ENCODE peak calls at places on chromosomes 3 and 15, in six cellular contexts. A, K, M, L, N and H are unnamed samples.

GRCh38 chr3:80533553-80533952 is 765.8 kb upstream of the ROBO1 start:
- DNase-seq in K (no peak), A (no peak), M (no peak), L (no peak), N (no peak), H (peak)

GRCh38 chr3:44210967-44211366 is 30.7 kb upstream of the TOPAZ1 start:
- DNase-seq in N (no peak), K (no peak), A (no peak), M (no peak), L (no peak), H (no peak)

GRCh38 chr3:106850429-106850828 is 526.8 kb upstream of the CCDC54 start:
- DNase-seq in A (no peak), N (no peak), L (no peak), M (no peak), K (no peak), H (no peak)

GRCh38 chr3:123586966-123587365 is 2.1 kb upstream of the HACD2 start:
- DNase-seq in N (no peak), L (no peak), A (no peak), M (no peak), K (no peak), H (peak)

GRCh38 chr3:17339233-17339632 is 403.2 kb downstream of the TBC1D5 start:
- DNase-seq in A (no peak), L (no peak), M (no peak), K (no peak), N (no peak), H (no peak)

GRCh38 chr3:18195836-18196235 is 229.3 kb downstream of the SATB1 start:
- DNase-seq in L (no peak), N (no peak), A (no peak), M (no peak), K (no peak), H (no peak)

GRCh38 chr3:59245879-59246501 is 196.2 kb upstream of the CFAP20DC start:
- DNase-seq in M (no peak), K (peak), L (no peak), A (no peak), N (no peak), H (peak)

GRCh38 chr15:71570736-71571135 is 239.6 kb upstream of the NR2E3 start:
- DNase-seq in K (no peak), M (no peak), L (no peak), A (no peak), N (no peak), H (no peak)

GRCh38 chr15:29252231-29252630 is 17.4 kb downstream of the NSMCE3 start:
- DNase-seq in M (no peak), L (no peak), K (no peak), A (no peak), N (no peak), H (no peak)

GRCh38 chr3:148642616-148643015 is 55.1 kb upstream of the AGTR1 start:
- DNase-seq in M (no peak), N (no peak), K (no peak), L (no peak), A (no peak), H (peak)

GRCh38 chr15:51731549-51732267 is 5.7 kb downstream of the LYSMD2 start:
- DNase-seq in L (no peak), M (peak), K (no peak), A (peak), N (no peak), H (peak)

GRCh38 chr15:73034213-73034612 is 18.1 kb upstream of the NEO1 start:
- DNase-seq in L (no peak), K (no peak), A (no peak), M (no peak), N (no peak), H (no peak)

GRCh38 chr15:74725845-74726773 is 781 bp upstream of the CYP1A1 start:
- DNase-seq in N (peak), M (peak), L (peak), K (peak), A (peak), H (no peak)

GRCh38 chr3:107366766-107367165 is 10.5 kb upstream of the CCDC54 start:
- DNase-seq in N (no peak), L (no peak), A (no peak), M (no peak), K (no peak), H (peak)

GRCh38 chr15:97174886-97175540 is 785.5 kb upstream of the ARRDC4 start:
- DNase-seq in A (no peak), M (no peak), L (no peak), K (no peak), N (no peak), H (no peak)

GRCh38 chr15:42060477-42060763 is 33.9 kb downstream of the PLA2G4D start:
- DNase-seq in K (no peak), L (no peak), A (no peak), N (no peak), M (no peak), H (no peak)

GRCh38 chr15:90042766-90043525 is 41.8 kb downstream of the ZNF710 start:
- DNase-seq in K (no peak), A (no peak), L (peak), M (no peak), N (no peak), H (no peak)

GRCh38 chr3:42079701-42080323 is 11.3 kb upstream of the TRAK1 start:
- DNase-seq in M (no peak), K (no peak), A (no peak), L (no peak), N (no peak), H (peak)

GRCh38 chr3:146503459-146504202 is 34.3 kb upstream of the PLSCR2 start:
- DNase-seq in A (no peak), N (no peak), L (no peak), K (peak), M (peak), H (peak)

GRCh38 chr15:50786871-50787270 is 21.4 kb upstream of the SPPL2A start:
- DNase-seq in M (no peak), N (no peak), K (no peak), L (no peak), A (no peak), H (peak)

GRCh38 chr3:9168230-9168629 is 81.2 kb downstream of the SRGAP3 start:
- DNase-seq in M (peak), L (no peak), N (no peak), K (no peak), A (no peak), H (peak)

GRCh38 chr3:185280572-185281365 is 26.9 kb upstream of the EHHADH start:
- DNase-seq in K (peak), N (no peak), A (no peak), L (no peak), M (peak), H (peak)

GRCh38 chr3:123344175-123344908 is 104.5 kb downstream of the ADCY5 start:
- DNase-seq in M (no peak), N (no peak), L (no peak), A (no peak), K (no peak), H (no peak)

GRCh38 chr3:21043139-21043538 is 707.9 kb downstream of the ZNF385D start:
- DNase-seq in K (no peak), L (no peak), N (no peak), A (no peak), M (no peak), H (no peak)

GRCh38 chr3:179801263-179801662 is 148.4 kb downstream of the USP13 start:
- DNase-seq in K (peak), L (no peak), M (no peak), A (no peak), N (no peak), H (peak)

GRCh38 chr15:60326824-60327654 is 70.7 kb downstream of the ANXA2 start:
- DNase-seq in M (peak), K (no peak), N (peak), A (no peak), L (peak), H (peak)

GRCh38 chr3:17175187-17175839 is 290.6 kb downstream of the PLCL2 start:
- DNase-seq in M (no peak), L (no peak), A (no peak), K (peak), N (no peak), H (peak)

GRCh38 chr3:20104167-20104661 is 64.0 kb downstream of the KAT2B start:
- DNase-seq in K (no peak), A (no peak), L (no peak), N (no peak), M (peak), H (no peak)

GRCh38 chr3:146160233-146160963 is 586 bp downstream of the PLOD2 start:
- DNase-seq in M (peak), L (peak), A (no peak), N (peak), K (no peak), H (peak)

GRCh38 chr15:70517194-70517590 is 246.2 kb downstream of the UACA start:
- DNase-seq in A (no peak), N (no peak), K (no peak), M (no peak), L (no peak), H (peak)

GRCh38 chr3:149784064-149784704 is 8.2 kb downstream of the ANKUB1 start:
- DNase-seq in L (no peak), N (no peak), K (no peak), M (no peak), A (no peak), H (no peak)

GRCh38 chr3:128480717-128481437 is 12.1 kb downstream of the GATA2 start:
- DNase-seq in A (no peak), M (no peak), K (no peak), N (no peak), L (no peak), H (no peak)

GRCh38 chr3:154510780-154511179 is 80.8 kb upstream of the GPR149 start:
- DNase-seq in K (no peak), M (no peak), N (no peak), L (no peak), A (no peak), H (no peak)

GRCh38 chr3:177615015-177615414 is 417.7 kb upstream of the TBL1XR1 start:
- DNase-seq in K (peak), A (no peak), N (no peak), M (no peak), L (no peak), H (peak)

GRCh38 chr3:149620291-149621020 is 37.4 kb downstream of the WWTR1 start:
- DNase-seq in A (no peak), K (no peak), L (no peak), M (no peak), N (no peak), H (no peak)

GRCh38 chr3:63193647-63194046 is 84.5 kb upstream of the SYNPR start:
- DNase-seq in M (no peak), K (peak), L (no peak), A (no peak), N (no peak), H (peak)

GRCh38 chr3:179811321-179812095 is 158.7 kb downstream of the USP13 start:
- DNase-seq in L (peak), K (peak), A (no peak), N (peak), M (peak), H (peak)

GRCh38 chr3:172087827-172088580 is 48.6 kb downstream of the FNDC3B start:
- DNase-seq in K (no peak), M (peak), N (no peak), L (no peak), A (no peak), H (peak)

GRCh38 chr15:98382139-98382538 is 266.2 kb upstream of the IGF1R start:
- DNase-seq in K (no peak), N (no peak), L (no peak), A (no peak), M (no peak), H (no peak)
- TF ChIP-seq CTCF in K (no peak), N (no peak), L (no peak), A (no peak), M (no peak), H (peak)

GRCh38 chr3:49607796-49608195 is 53.5 kb downstream of the BSN start:
- DNase-seq in L (peak), N (peak), M (no peak), A (no peak), K (no peak), H (no peak)
- TF ChIP-seq CTCF in L (no peak), N (peak), M (no peak), A (no peak), K (peak), H (peak)

DNA sequence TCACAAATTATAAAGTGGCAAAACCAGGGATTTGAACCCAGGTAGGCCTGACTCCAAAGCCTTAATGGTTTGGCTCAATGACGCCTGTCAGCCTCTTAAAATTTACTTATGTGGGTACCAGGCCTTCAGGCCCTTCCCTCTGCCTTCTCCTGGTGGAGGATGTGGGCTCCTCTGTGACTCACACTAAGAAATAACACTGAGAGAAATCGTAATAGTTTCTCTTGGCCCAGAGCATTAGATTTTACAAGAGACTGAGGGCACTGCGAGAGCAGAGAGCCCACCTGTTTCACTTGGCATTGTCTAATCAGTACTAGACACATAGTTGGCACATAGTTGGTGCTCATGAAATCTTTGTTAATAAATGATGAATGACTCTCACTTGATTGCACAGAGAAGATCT is 505.2 kb downstream of the SHQ1 start:
- DNase-seq in L (no peak), A (no peak), N (no peak), M (no peak), K (no peak), H (peak)
- TF ChIP-seq CTCF in L (no peak), A (no peak), N (no peak), M (no peak), K (no peak), H (no peak)

GRCh38 chr15:65101418-65101890 is 13.5 kb downstream of the UBAP1L start:
- DNase-seq in A (no peak), L (peak), M (peak), K (no peak), N (peak), H (peak)

GRCh38 chr15:65102912-65103311 is 12.1 kb downstream of the UBAP1L start:
- DNase-seq in A (no peak), K (no peak), N (no peak), M (no peak), L (no peak), H (no peak)

GRCh38 chr15:65100427-65100826 is 14.6 kb downstream of the UBAP1L start:
- DNase-seq in M (no peak), A (no peak), K (no peak), N (no peak), L (no peak), H (no peak)

GRCh38 chr15:65099336-65099735 is 15.7 kb downstream of the UBAP1L start:
- DNase-seq in L (no peak), K (no peak), N (no peak), A (no peak), M (no peak), H (no peak)

GRCh38 chr15:65101891-65102708 is 12.9 kb downstream of the UBAP1L start:
- DNase-seq in K (no peak), M (no peak), L (no peak), A (no peak), N (peak), H (no peak)
- TF ChIP-seq CTCF in K (no peak), M (no peak), L (peak), A (no peak), N (no peak), H (no peak)

DNA sequence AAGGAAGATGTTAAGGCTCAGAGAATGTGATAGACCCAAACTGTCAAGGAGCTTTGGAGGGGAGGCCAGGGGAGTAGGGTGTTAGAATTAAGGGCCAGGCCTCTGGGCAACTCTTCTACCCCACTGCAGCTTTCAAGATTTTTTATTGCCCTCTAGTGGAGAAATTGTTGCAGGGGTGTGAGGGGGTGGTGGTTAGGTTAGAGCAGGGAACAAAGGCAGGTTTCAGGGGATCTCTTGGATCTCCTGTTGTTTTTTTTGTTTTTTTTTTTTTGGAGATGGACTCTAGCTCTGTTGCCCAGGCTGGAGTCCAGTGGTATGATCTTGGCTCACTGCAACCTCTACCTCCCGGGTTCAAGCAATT is 1.4 kb upstream of the SEC13 start:
- DNase-seq in K (no peak), L (no peak), M (no peak), A (no peak), N (no peak), H (peak)
- TF ChIP-seq CTCF in K (no peak), L (peak), M (peak), A (no peak), N (peak), H (peak)

GRCh38 chr15:33618300-33618699 is 307.5 kb downstream of the RYR3 start:
- DNase-seq in K (no peak), N (no peak), L (no peak), A (no peak), M (no peak), H (no peak)

GRCh38 chr15:33621156-33621555 is 310.4 kb downstream of the RYR3 start:
- DNase-seq in L (no peak), M (no peak), N (no peak), A (no peak), K (no peak), H (peak)

GRCh38 chr15:33623010-33623409 is 312.2 kb downstream of the RYR3 start:
- DNase-seq in N (no peak), A (no peak), M (no peak), L (no peak), K (no peak), H (no peak)
- TF ChIP-seq CTCF in N (peak), A (no peak), M (no peak), L (peak), K (no peak), H (no peak)

DNA sequence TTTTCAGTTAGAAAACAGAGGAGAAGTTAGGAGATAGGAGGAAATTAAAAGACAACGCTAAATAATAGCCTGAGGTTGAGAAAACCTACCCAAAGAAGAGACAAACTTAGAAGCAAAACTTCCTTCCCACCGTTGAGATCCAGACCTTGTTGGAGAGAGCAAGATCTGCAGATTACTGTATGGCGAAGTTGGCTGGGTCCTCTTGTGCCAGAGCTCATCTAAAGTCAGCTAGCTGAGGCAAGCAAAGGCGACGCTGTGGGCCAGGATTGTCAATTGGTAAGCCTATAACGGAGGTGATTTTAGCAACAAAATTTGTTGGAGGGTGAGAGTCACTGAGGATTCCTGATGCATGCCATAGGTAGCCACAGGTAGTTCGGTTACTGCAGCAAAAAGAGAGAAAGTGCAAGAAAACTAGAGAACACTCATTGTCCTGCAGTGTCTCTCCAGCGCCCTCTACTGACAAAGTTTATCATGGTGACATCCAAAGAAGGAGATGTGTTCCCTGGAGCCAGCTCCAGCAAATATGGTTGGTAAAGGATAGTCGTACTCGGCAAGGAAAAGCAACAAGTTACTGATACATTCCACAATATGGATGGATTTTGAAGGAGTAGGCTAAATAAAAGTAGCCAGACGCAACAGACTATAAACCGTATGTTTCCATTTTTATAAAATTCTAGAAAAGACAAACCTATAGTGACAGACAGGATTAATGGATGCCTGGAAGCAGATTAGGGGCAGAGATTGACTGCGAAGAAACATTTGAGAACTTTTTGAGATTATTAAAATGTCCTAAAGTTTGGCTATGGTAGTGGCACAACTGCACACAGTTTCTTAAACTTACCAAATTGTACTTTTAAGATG is 9.8 kb upstream of the OR5K4 start:
- DNase-seq in A (no peak), L (peak), K (no peak), M (peak), N (peak), H (peak)
- TF ChIP-seq CTCF in A (no peak), L (peak), K (peak), M (peak), N (peak), H (peak)